ENCODE peak calls at places on chromosomes 1 and 21, in six cellular contexts. Q, V, F, L, O and B are unnamed samples.

GRCh38 chr1:37475380-37476086 is 1.2 kb downstream of the ZC3H12A start:
- DNase-seq in O (no peak), Q (no peak), F (peak; percentile 28), V (no peak), L (no peak), B (no peak)

GRCh38 chr21:17491716-17492414 is 21.0 kb upstream of the CXADR start:
- DNase-seq in L (no peak), F (peak; percentile 68), O (peak; percentile 87), V (no peak), Q (peak; percentile 56), B (peak; percentile 89)

GRCh38 chr1:15965228-15965767 is 10.6 kb downstream of the ZBTB17 start:
- DNase-seq in Q (no peak), F (peak; percentile 61), L (no peak), V (no peak), O (peak; percentile 67), B (peak; percentile 77)

GRCh38 chr21:45029968-45030636 is 44.3 kb upstream of the ADARB1 start:
- DNase-seq in Q (no peak), V (no peak), L (no peak), O (no peak), F (no peak), B (no peak)

GRCh38 chr1:192401832-192402231 is 85.0 kb downstream of the RGS21 start:
- DNase-seq in L (no peak), Q (no peak), V (no peak), O (peak; percentile 23), F (no peak), B (peak; percentile 4)

GRCh38 chr1:188043536-188044245 is 1214.9 kb downstream of the PLA2G4A start:
- DNase-seq in F (no peak), V (no peak), L (no peak), Q (no peak), O (no peak), B (no peak)

GRCh38 chr1:154170547-154171221 is 15.8 kb upstream of the NUP210L start:
- DNase-seq in O (no peak), L (no peak), V (no peak), Q (no peak), F (peak; percentile 44), B (no peak)

GRCh38 chr1:44134071-44134920 is 7.1 kb downstream of the KLF18 start:
- DNase-seq in F (no peak), Q (no peak), V (no peak), L (no peak), O (no peak), B (no peak)

GRCh38 chr1:160711528-160712311 is at the start of gene CD48:
- DNase-seq in L (no peak), O (no peak), V (no peak), Q (no peak), F (peak; percentile 90), B (no peak)

GRCh38 chr1:172793823-172794222 is 134.9 kb downstream of the FASLG start:
- DNase-seq in L (no peak), O (no peak), V (no peak), F (no peak), Q (no peak), B (no peak)

GRCh38 chr1:87252406-87252805 is 76.3 kb upstream of the LMO4 start:
- DNase-seq in V (no peak), F (no peak), Q (no peak), O (peak; percentile 80), L (no peak), B (peak; percentile 79)

GRCh38 chr21:42287193-42288083 is 27.8 kb downstream of the TFF3 start:
- DNase-seq in L (no peak), Q (no peak), O (no peak), V (no peak), F (no peak), B (no peak)

GRCh38 chr21:44793269-44794030 is 8.2 kb downstream of the UBE2G2 start:
- DNase-seq in Q (peak; percentile 43), L (peak; percentile 85), F (peak; percentile 70), O (peak; percentile 87), V (peak; percentile 61), B (peak; percentile 90)

GRCh38 chr21:18499761-18500376 is 96.3 kb upstream of the TMPRSS15 start:
- DNase-seq in O (peak; percentile 4), F (peak; percentile 23), L (peak; percentile 71), V (peak; percentile 47), Q (peak; percentile 32), B (no peak)

GRCh38 chr1:181801617-181802016 is 259.9 kb downstream of the ZNF648 start:
- DNase-seq in O (no peak), Q (no peak), L (no peak), F (no peak), V (no peak), B (no peak)

GRCh38 chr1:205749094-205749825 is 722 bp downstream of the NUCKS1 start:
- DNase-seq in F (peak; percentile 97), O (peak; percentile 97), L (peak; percentile 98), V (peak; percentile 84), Q (peak; percentile 96), B (peak; percentile 91)

GRCh38 chr21:34544032-34544496 is 32.1 kb upstream of the KCNE1 start:
- DNase-seq in V (peak; percentile 32), Q (peak; percentile 74), F (peak; percentile 72), O (peak; percentile 49), L (peak; percentile 57), B (peak; percentile 49)